ENCODE peak calls at places on chromosome 19, in eight cellular contexts. C is ovary, O is fibroblast of mammary gland, D is body of pancreas, U is astrocyte, M is mesenchymal stem cell, J is dorsolateral prefrontal cortex, X is GM23248. T is an unnamed sample.

GRCh38 chr19:20558571-20558970 is 7.0 kb downstream of the ZNF737 start:
- DNase-seq in C (no peak), O (no peak), D (no peak), U (no peak), M (no peak), J (no peak), X (no peak), T (no peak)

GRCh38 chr19:54654447-54655321 is 8.1 kb upstream of the LILRB4 start:
- DNase-seq in C (no peak), O (no peak), D (no peak), U (no peak), M (no peak), J (no peak), X (no peak), T (no peak)

GRCh38 chr19:50695251-50696064 is 24.1 kb downstream of the SHANK1 start:
- DNase-seq in C (no peak), O (no peak), D (peak), U (no peak), M (no peak), J (no peak), X (peak), T (peak)

GRCh38 chr19:7863157-7863970 is 10.8 kb downstream of the PRR36 start:
- DNase-seq in C (no peak), O (no peak), D (no peak), U (no peak), M (no peak), J (no peak), X (no peak), T (no peak)

GRCh38 chr19:10043286-10043927 is 30.1 kb downstream of the RDH8 start:
- DNase-seq in C (no peak), O (peak), D (no peak), U (peak), M (peak), J (no peak), X (peak), T (peak)

GRCh38 chr19:47819841-47820244 is 1.9 kb upstream of the CRX start:
- DNase-seq in C (no peak), O (no peak), D (no peak), U (no peak), M (no peak), J (no peak), X (no peak), T (no peak)

GRCh38 chr19:51887522-51888498 is at the start of gene ZNF577:
- DNase-seq in C (peak), O (peak), D (peak), U (peak), M (peak), J (peak), X (peak), T (peak)

GRCh38 chr19:33685541-33685940 is 63.8 kb downstream of the CHST8 start:
- DNase-seq in C (no peak), O (no peak), D (no peak), U (no peak), M (no peak), J (no peak), X (no peak), T (no peak)

GRCh38 chr19:28710278-28710677 is 502.7 kb downstream of the UQCRFS1 start:
- DNase-seq in C (no peak), O (peak), D (no peak), U (peak), M (peak), J (no peak), X (peak), T (peak)

GRCh38 chr19:7883796-7884570 is 4.3 kb upstream of the LRRC8E start:
- DNase-seq in C (no peak), O (peak), D (no peak), U (no peak), M (peak), J (no peak), X (peak), T (no peak)

GRCh38 chr19:50912727-50913716 is 1.8 kb upstream of the KLK4 start:
- DNase-seq in C (no peak), O (no peak), D (no peak), U (no peak), M (no peak), J (no peak), X (peak), T (no peak)

GRCh38 chr19:44580366-44580895 is 32.9 kb upstream of the IGSF23 start:
- DNase-seq in C (no peak), O (no peak), D (no peak), U (no peak), M (no peak), J (no peak), X (no peak), T (no peak)

GRCh38 chr19:52190679-52191293 is 934 bp downstream of the PPP2R1A start:
- DNase-seq in C (no peak), O (peak), D (peak), U (peak), M (peak), J (peak), X (peak), T (peak)

GRCh38 chr19:634975-635652 is 1.8 kb upstream of the POLRMT start:
- DNase-seq in C (no peak), O (no peak), D (no peak), U (no peak), M (no peak), J (no peak), X (no peak), T (no peak)

GRCh38 chr19:16722591-16722990 is 2.9 kb downstream of the NWD1 start:
- DNase-seq in C (no peak), O (no peak), D (no peak), U (no peak), M (no peak), J (no peak), X (no peak), T (no peak)

DNA sequence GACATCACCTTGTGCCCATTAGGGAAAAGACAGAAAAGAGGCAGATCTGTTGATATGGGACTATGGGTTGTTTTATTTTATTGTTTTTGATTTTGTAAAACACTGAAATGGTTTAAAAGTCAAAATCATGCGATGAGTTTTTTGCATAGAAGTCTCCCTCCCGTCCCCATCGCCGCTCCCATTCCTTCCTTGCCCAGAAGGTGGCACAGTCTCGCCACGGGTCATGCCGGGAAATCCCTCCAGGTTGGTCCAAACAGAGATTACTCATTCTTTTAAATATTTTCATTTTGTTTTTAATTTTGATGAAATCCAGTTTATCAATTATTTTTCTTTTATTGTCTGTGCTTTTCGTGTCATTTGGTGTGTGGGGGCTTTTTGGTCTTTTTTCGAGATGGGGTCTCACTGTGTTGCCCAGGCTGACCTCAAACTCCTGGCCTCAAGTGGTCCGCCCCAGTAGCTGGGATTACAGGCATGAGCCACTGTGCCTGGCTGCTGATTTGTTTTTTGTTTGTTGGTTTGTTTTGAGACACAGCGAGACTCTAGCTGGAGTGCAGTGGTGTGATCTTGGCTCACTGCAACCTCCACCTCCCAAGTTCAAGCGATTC is 9.2 kb downstream of the PGPEP1 start:
- DNase-seq in C (peak), O (peak), D (peak), U (no peak), M (peak), J (peak), X (peak), T (peak)
- H3K4me3 ChIP-seq in C (no peak), O (no peak), D (no peak), U (no peak), M (no peak), J (no peak), X (no peak), T (no peak)

GRCh38 chr19:23762548-23762883 is 3.8 kb upstream of the ZNF681 start:
- DNase-seq in C (no peak), O (no peak), D (no peak), U (no peak), M (no peak), J (no peak), X (no peak), T (no peak)
- H3K4me3 ChIP-seq in C (peak), O (peak), D (no peak), U (peak), M (peak), J (peak), X (peak), T (peak)

GRCh38 chr19:19226204-19226603 is 14.4 kb downstream of the NCAN start:
- DNase-seq in C (no peak), O (no peak), D (no peak), U (no peak), M (no peak), J (no peak), X (no peak), T (no peak)

GRCh38 chr19:19223060-19223459 is 11.3 kb downstream of the NCAN start:
- DNase-seq in C (no peak), O (no peak), D (no peak), U (no peak), M (no peak), J (no peak), X (no peak), T (no peak)

GRCh38 chr19:19223636-19224035 is 11.9 kb downstream of the NCAN start:
- DNase-seq in C (no peak), O (no peak), D (no peak), U (no peak), M (no peak), J (no peak), X (no peak), T (no peak)

GRCh38 chr19:19224852-19225494 is 13.2 kb downstream of the NCAN start:
- DNase-seq in C (peak), O (peak), D (peak), U (no peak), M (peak), J (no peak), X (peak), T (peak)

DNA sequence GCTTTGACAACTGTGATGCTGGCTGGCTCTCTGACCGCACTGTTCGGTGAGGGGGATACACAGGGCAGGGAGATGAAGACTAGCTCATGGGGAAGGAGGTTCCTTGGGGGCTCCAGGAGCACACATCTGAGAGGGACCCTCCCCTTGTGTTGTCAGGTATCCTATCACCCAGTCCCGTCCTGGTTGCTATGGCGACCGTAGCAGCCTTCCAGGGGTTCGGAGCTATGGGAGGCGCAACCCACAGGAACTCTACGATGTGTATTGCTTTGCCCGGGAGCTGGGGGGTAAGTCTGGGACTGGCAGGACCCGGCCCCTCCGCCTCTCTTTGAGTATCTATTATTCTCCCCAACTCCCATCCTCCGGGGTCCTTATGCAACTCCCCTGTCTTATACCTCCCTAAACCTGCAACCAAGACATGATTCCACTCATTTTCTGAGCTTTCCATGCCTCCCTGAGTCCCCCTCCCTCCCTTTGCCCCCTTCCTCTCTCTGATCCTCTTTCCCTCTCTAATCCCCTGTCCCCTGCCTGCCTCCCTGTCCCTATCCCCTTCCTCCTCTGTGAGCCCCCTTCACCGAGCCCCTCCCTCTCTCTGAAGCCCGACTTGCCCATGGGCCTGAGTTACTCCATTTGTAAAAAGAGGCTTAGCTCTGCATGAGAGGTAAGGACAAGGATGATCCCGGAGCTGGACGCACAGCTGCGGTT is 12.5 kb downstream of the NCAN start:
- DNase-seq in C (no peak), O (no peak), D (no peak), U (no peak), M (no peak), J (no peak), X (no peak), T (no peak)
- H3K4me3 ChIP-seq in C (no peak), O (no peak), D (no peak), U (no peak), M (no peak), J (no peak), X (peak), T (no peak)

DNA sequence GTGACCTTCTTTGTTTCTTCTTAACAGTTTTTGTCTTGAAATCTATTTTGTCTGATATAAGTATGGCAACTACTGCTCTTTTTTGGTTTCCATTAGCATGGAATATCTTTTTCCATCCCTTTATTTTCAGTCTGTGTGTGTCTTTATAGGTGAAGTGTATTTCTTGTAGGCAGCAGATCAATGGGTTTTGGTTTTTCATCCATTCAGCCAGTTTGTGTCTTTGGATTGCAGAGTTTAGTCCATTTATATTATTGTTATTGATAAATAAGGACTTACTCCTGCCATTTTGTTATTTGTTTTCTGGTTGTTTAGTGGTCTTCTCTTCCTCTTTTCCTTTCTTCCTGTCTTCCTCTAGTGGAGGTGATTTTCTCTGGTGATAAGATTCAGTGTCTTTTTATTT is 54.4 kb downstream of the ZNF136 start:
- DNase-seq in C (no peak), O (no peak), D (no peak), U (no peak), M (no peak), J (no peak), X (no peak), T (no peak)
- H3K4me3 ChIP-seq in C (no peak), O (no peak), D (no peak), U (no peak), M (peak), J (no peak), X (no peak), T (no peak)

GRCh38 chr19:4081441-4082129 is 14.9 kb upstream of the ZBTB7A start:
- DNase-seq in C (no peak), O (peak), D (no peak), U (no peak), M (no peak), J (no peak), X (no peak), T (no peak)

GRCh38 chr19:4080473-4080872 is 13.8 kb upstream of the ZBTB7A start:
- DNase-seq in C (no peak), O (no peak), D (no peak), U (no peak), M (no peak), J (no peak), X (no peak), T (no peak)

GRCh38 chr19:4075373-4075772 is 8.7 kb upstream of the ZBTB7A start:
- DNase-seq in C (no peak), O (peak), D (no peak), U (no peak), M (no peak), J (no peak), X (peak), T (no peak)

GRCh38 chr19:4077011-4077382 is 10.3 kb upstream of the ZBTB7A start:
- DNase-seq in C (peak), O (no peak), D (no peak), U (no peak), M (no peak), J (no peak), X (no peak), T (no peak)

GRCh38 chr19:4077800-4078683 is 11.3 kb upstream of the ZBTB7A start:
- DNase-seq in C (peak), O (no peak), D (peak), U (no peak), M (peak), J (no peak), X (peak), T (no peak)
- H3K4me3 ChIP-seq in C (peak), O (peak), D (peak), U (peak), M (peak), J (peak), X (peak), T (peak)